ENCODE peak calls at places on chromosomes 13 and 19, in eight cellular contexts. K, N, S, M, C, L, B and V are unnamed samples.

GRCh38 chr13:67101730-67102467 is 128.2 kb downstream of the PCDH9 start:
- DNase-seq in K (no peak), N (no peak), S (no peak), M (peak; percentile 41), C (no peak), L (no peak), B (peak; percentile 4), V (no peak)

GRCh38 chr13:51348069-51348967 is 8.8 kb downstream of the SERPINE3 start:
- DNase-seq in K (no peak), N (no peak), S (no peak), M (no peak), C (no peak), L (no peak), B (no peak), V (no peak)

GRCh38 chr13:40920826-40921225 is 98.3 kb downstream of the ELF1 start:
- DNase-seq in K (no peak), N (no peak), S (no peak), M (peak; percentile 42), C (no peak), L (no peak), B (peak; percentile 41), V (no peak)

GRCh38 chr19:5891938-5892771 is 11.4 kb downstream of the NDUFA11 start:
- DNase-seq in K (peak; percentile 71), N (peak; percentile 5), S (no peak), M (peak; percentile 35), C (no peak), L (no peak), B (peak; percentile 43), V (no peak)

GRCh38 chr13:110942248-110942981 is 27.5 kb upstream of the ANKRD10 start:
- DNase-seq in K (no peak), N (no peak), S (no peak), M (peak; percentile 17), C (no peak), L (no peak), B (peak; percentile 32), V (peak; percentile 44)

GRCh38 chr19:15622991-15623390 is 8.0 kb downstream of the CYP4F8 start:
- DNase-seq in K (no peak), N (no peak), S (no peak), M (no peak), C (no peak), L (no peak), B (no peak), V (no peak)

GRCh38 chr19:16022251-16022650 is 54.0 kb upstream of the TPM4 start:
- DNase-seq in K (no peak), N (no peak), S (no peak), M (no peak), C (no peak), L (no peak), B (no peak), V (no peak)

GRCh38 chr19:18389736-18390074 is 3.7 kb downstream of the GDF15 start:
- DNase-seq in K (no peak), N (no peak), S (no peak), M (no peak), C (no peak), L (no peak), B (no peak), V (no peak)

GRCh38 chr13:106089251-106089940 is 446.1 kb downstream of the EFNB2 start:
- DNase-seq in K (no peak), N (no peak), S (no peak), M (no peak), C (no peak), L (no peak), B (no peak), V (no peak)

GRCh38 chr19:49327878-49328544 is 3.0 kb upstream of the SLC6A16 start:
- DNase-seq in K (no peak), N (no peak), S (no peak), M (peak; percentile 54), C (no peak), L (no peak), B (peak; percentile 48), V (peak; percentile 58)

GRCh38 chr19:44212865-44213346 is 574 bp downstream of the ZNF227 start:
- DNase-seq in K (no peak), N (peak; percentile 35), S (no peak), M (peak; percentile 46), C (no peak), L (no peak), B (peak; percentile 55), V (no peak)

GRCh38 chr13:114167885-114168284 is 11.2 kb upstream of the CFAP97D2 start:
- DNase-seq in K (no peak), N (no peak), S (no peak), M (no peak), C (no peak), L (no peak), B (no peak), V (no peak)

GRCh38 chr13:21171420-21171819 is 4.9 kb downstream of the SKA3 start:
- DNase-seq in K (no peak), N (no peak), S (no peak), M (no peak), C (no peak), L (no peak), B (no peak), V (no peak)

GRCh38 chr19:42172261-42172660 is 40.0 kb upstream of the POU2F2 start:
- DNase-seq in K (no peak), N (no peak), S (no peak), M (no peak), C (no peak), L (no peak), B (no peak), V (no peak)

GRCh38 chr19:47623921-47624391 is 15.0 kb downstream of the BICRA start:
- DNase-seq in K (no peak), N (no peak), S (no peak), M (no peak), C (no peak), L (no peak), B (no peak), V (no peak)